ENCODE peak calls at places on chromosomes 3 and 15, in nine cellular contexts. One of them, this sample, is unnamed.

GRCh38 chr3:113436794-113437193 is 4.5 kb downstream of the CFAP44 start:
- DNase-seq in CD8-positive, alpha-beta T cell: no peak
- DNase-seq in fibroblast of mammary gland: peak; percentile 70
- DNase-seq in tibial nerve: no peak
- DNase-seq in CD4-positive, CD25-positive, alpha-beta regulatory T cell: no peak
- DNase-seq in H7: no peak
- DNase-seq in lower leg skin: no peak
- DNase-seq in tibial artery: no peak
- DNase-seq in NT2/D1: no peak
- DNase-seq in this sample: no peak

GRCh38 chr15:86620113-86620512 is 540.4 kb downstream of the AGBL1 start:
- DNase-seq in CD8-positive, alpha-beta T cell: no peak
- DNase-seq in fibroblast of mammary gland: no peak
- DNase-seq in tibial nerve: no peak
- DNase-seq in CD4-positive, CD25-positive, alpha-beta regulatory T cell: no peak
- DNase-seq in H7: no peak
- DNase-seq in lower leg skin: no peak
- DNase-seq in tibial artery: no peak
- DNase-seq in NT2/D1: no peak
- DNase-seq in this sample: no peak

GRCh38 chr3:41369838-41370237 is 170.5 kb downstream of the CTNNB1 start:
- DNase-seq in CD8-positive, alpha-beta T cell: no peak
- DNase-seq in fibroblast of mammary gland: no peak
- DNase-seq in tibial nerve: no peak
- DNase-seq in CD4-positive, CD25-positive, alpha-beta regulatory T cell: no peak
- DNase-seq in H7: no peak
- DNase-seq in lower leg skin: no peak
- DNase-seq in tibial artery: no peak
- DNase-seq in NT2/D1: no peak
- DNase-seq in this sample: no peak

GRCh38 chr3:149120051-149120972 is 9.1 kb upstream of the HPS3 start:
- DNase-seq in CD8-positive, alpha-beta T cell: no peak
- DNase-seq in fibroblast of mammary gland: peak; percentile 77
- DNase-seq in tibial nerve: no peak
- DNase-seq in CD4-positive, CD25-positive, alpha-beta regulatory T cell: no peak
- DNase-seq in H7: peak; percentile 70
- DNase-seq in lower leg skin: no peak
- DNase-seq in tibial artery: no peak
- DNase-seq in NT2/D1: peak; percentile 51
- DNase-seq in this sample: no peak

GRCh38 chr15:98729446-98730042 is 81.2 kb downstream of the IGF1R start:
- DNase-seq in CD8-positive, alpha-beta T cell: no peak
- DNase-seq in fibroblast of mammary gland: no peak
- DNase-seq in tibial nerve: no peak
- DNase-seq in CD4-positive, CD25-positive, alpha-beta regulatory T cell: no peak
- DNase-seq in H7: no peak
- DNase-seq in lower leg skin: no peak
- DNase-seq in tibial artery: no peak
- DNase-seq in NT2/D1: no peak
- DNase-seq in this sample: no peak

GRCh38 chr3:194824100-194824499 is 138.4 kb downstream of the FAM43A start:
- DNase-seq in CD8-positive, alpha-beta T cell: no peak
- DNase-seq in fibroblast of mammary gland: no peak
- DNase-seq in tibial nerve: no peak
- DNase-seq in CD4-positive, CD25-positive, alpha-beta regulatory T cell: no peak
- DNase-seq in H7: no peak
- DNase-seq in lower leg skin: no peak
- DNase-seq in tibial artery: no peak
- DNase-seq in NT2/D1: no peak
- DNase-seq in this sample: no peak

GRCh38 chr3:70726966-70727365 is 414.5 kb upstream of the MDFIC2 start:
- DNase-seq in CD8-positive, alpha-beta T cell: no peak
- DNase-seq in fibroblast of mammary gland: no peak
- DNase-seq in tibial nerve: no peak
- DNase-seq in CD4-positive, CD25-positive, alpha-beta regulatory T cell: no peak
- DNase-seq in H7: no peak
- DNase-seq in lower leg skin: no peak
- DNase-seq in tibial artery: no peak
- DNase-seq in NT2/D1: no peak
- DNase-seq in this sample: no peak

GRCh38 chr3:36060950-36061349 is 319.4 kb upstream of the STAC start:
- DNase-seq in CD8-positive, alpha-beta T cell: no peak
- DNase-seq in fibroblast of mammary gland: no peak
- DNase-seq in tibial nerve: no peak
- DNase-seq in CD4-positive, CD25-positive, alpha-beta regulatory T cell: no peak
- DNase-seq in H7: no peak
- DNase-seq in lower leg skin: no peak
- DNase-seq in tibial artery: no peak
- DNase-seq in NT2/D1: no peak
- DNase-seq in this sample: no peak

GRCh38 chr3:168624195-168624594 is 528.5 kb upstream of the GOLIM4 start:
- DNase-seq in CD8-positive, alpha-beta T cell: no peak
- DNase-seq in fibroblast of mammary gland: no peak
- DNase-seq in tibial nerve: no peak
- DNase-seq in CD4-positive, CD25-positive, alpha-beta regulatory T cell: no peak
- DNase-seq in H7: no peak
- DNase-seq in lower leg skin: no peak
- DNase-seq in tibial artery: no peak
- DNase-seq in NT2/D1: no peak
- DNase-seq in this sample: no peak

GRCh38 chr3:16841906-16842709 is 42.6 kb upstream of the PLCL2 start:
- DNase-seq in CD8-positive, alpha-beta T cell: peak; percentile 68
- DNase-seq in fibroblast of mammary gland: no peak
- DNase-seq in tibial nerve: no peak
- DNase-seq in CD4-positive, CD25-positive, alpha-beta regulatory T cell: peak; percentile 49
- DNase-seq in H7: peak; percentile 13
- DNase-seq in lower leg skin: peak; percentile 88
- DNase-seq in tibial artery: no peak
- DNase-seq in NT2/D1: no peak
- DNase-seq in this sample: no peak

GRCh38 chr3:51642462-51642861 is 28.6 kb upstream of the TEX264 start:
- DNase-seq in CD8-positive, alpha-beta T cell: no peak
- DNase-seq in fibroblast of mammary gland: peak; percentile 16
- DNase-seq in tibial nerve: no peak
- DNase-seq in CD4-positive, CD25-positive, alpha-beta regulatory T cell: no peak
- DNase-seq in H7: no peak
- DNase-seq in lower leg skin: no peak
- DNase-seq in tibial artery: no peak
- DNase-seq in NT2/D1: no peak
- DNase-seq in this sample: no peak

GRCh38 chr3:123194552-123194951 is 7.2 kb upstream of the SEC22A start:
- DNase-seq in CD8-positive, alpha-beta T cell: no peak
- DNase-seq in fibroblast of mammary gland: peak; percentile 6
- DNase-seq in tibial nerve: no peak
- DNase-seq in CD4-positive, CD25-positive, alpha-beta regulatory T cell: no peak
- DNase-seq in H7: peak; percentile 87
- DNase-seq in lower leg skin: no peak
- DNase-seq in tibial artery: no peak
- DNase-seq in NT2/D1: peak; percentile 64
- DNase-seq in this sample: no peak

GRCh38 chr3:142595581-142595950 is 627 bp upstream of the PLS1 start:
- DNase-seq in CD8-positive, alpha-beta T cell: no peak
- DNase-seq in fibroblast of mammary gland: peak; percentile 66
- DNase-seq in tibial nerve: no peak
- DNase-seq in CD4-positive, CD25-positive, alpha-beta regulatory T cell: no peak
- DNase-seq in H7: no peak
- DNase-seq in lower leg skin: no peak
- DNase-seq in tibial artery: no peak
- DNase-seq in NT2/D1: peak; percentile 6
- DNase-seq in this sample: no peak

GRCh38 chr3:185371683-185372082 is 8.7 kb downstream of the MAP3K13 start:
- DNase-seq in CD8-positive, alpha-beta T cell: no peak
- DNase-seq in fibroblast of mammary gland: no peak
- DNase-seq in tibial nerve: no peak
- DNase-seq in CD4-positive, CD25-positive, alpha-beta regulatory T cell: no peak
- DNase-seq in H7: no peak
- DNase-seq in lower leg skin: no peak
- DNase-seq in tibial artery: no peak
- DNase-seq in NT2/D1: no peak
- DNase-seq in this sample: no peak

GRCh38 chr15:48153526-48153925 is 24.6 kb downstream of the MYEF2 start:
- DNase-seq in CD8-positive, alpha-beta T cell: no peak
- DNase-seq in fibroblast of mammary gland: no peak
- DNase-seq in tibial nerve: no peak
- DNase-seq in CD4-positive, CD25-positive, alpha-beta regulatory T cell: no peak
- DNase-seq in H7: no peak
- DNase-seq in lower leg skin: no peak
- DNase-seq in tibial artery: no peak
- DNase-seq in NT2/D1: no peak
- DNase-seq in this sample: no peak

DNA sequence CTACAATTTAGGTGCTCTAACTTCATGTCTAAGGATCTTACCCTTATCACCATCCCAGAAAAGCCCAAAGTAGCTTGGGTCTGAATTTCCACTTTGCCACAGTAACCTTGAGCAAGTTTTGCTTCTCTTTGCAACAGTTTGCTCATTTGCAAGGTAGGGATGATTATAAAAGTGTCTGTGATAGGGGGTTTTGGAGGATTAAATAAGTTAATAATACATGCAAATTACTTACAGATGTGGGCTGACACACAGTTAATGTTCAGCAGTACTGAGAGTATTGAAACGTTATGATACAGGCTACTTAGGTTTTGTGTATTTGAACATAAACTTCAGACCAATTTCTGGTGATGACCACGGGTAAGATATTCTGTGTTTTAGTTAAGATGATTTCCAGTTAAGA is 444.7 kb upstream of the TPRG1 start:
- DNase-seq in CD8-positive, alpha-beta T cell: no peak
- DNase-seq in fibroblast of mammary gland: no peak
- DNase-seq in tibial nerve: no peak
- DNase-seq in CD4-positive, CD25-positive, alpha-beta regulatory T cell: no peak
- DNase-seq in H7: no peak
- DNase-seq in lower leg skin: no peak
- DNase-seq in tibial artery: no peak
- DNase-seq in NT2/D1: no peak
- DNase-seq in this sample: no peak
- H3K4me3 ChIP-seq in CD8-positive, alpha-beta T cell: no peak overlapping the region
- H3K4me3 ChIP-seq in fibroblast of mammary gland: no peak overlapping the region
- H3K4me3 ChIP-seq in tibial nerve: no peak overlapping the region
- H3K4me3 ChIP-seq in CD4-positive, CD25-positive, alpha-beta regulatory T cell: no peak overlapping the region
- H3K4me3 ChIP-seq in H7: no peak overlapping the region
- H3K4me3 ChIP-seq in lower leg skin: no peak overlapping the region
- H3K4me3 ChIP-seq in tibial artery: no peak overlapping the region
- H3K4me3 ChIP-seq in NT2/D1: no peak overlapping the region
- H3K4me3 ChIP-seq in this sample: no peak overlapping the region

GRCh38 chr15:88617790-88618189 is 3.4 kb upstream of the AEN start:
- DNase-seq in CD8-positive, alpha-beta T cell: no peak
- DNase-seq in fibroblast of mammary gland: no peak
- DNase-seq in tibial nerve: no peak
- DNase-seq in CD4-positive, CD25-positive, alpha-beta regulatory T cell: no peak
- DNase-seq in H7: no peak
- DNase-seq in lower leg skin: no peak
- DNase-seq in tibial artery: no peak
- DNase-seq in NT2/D1: no peak
- DNase-seq in this sample: no peak

GRCh38 chr15:88620995-88621772 is at the start of gene AEN:
- DNase-seq in CD8-positive, alpha-beta T cell: peak; percentile 90
- DNase-seq in fibroblast of mammary gland: peak; percentile 94
- DNase-seq in tibial nerve: peak; percentile 91
- DNase-seq in CD4-positive, CD25-positive, alpha-beta regulatory T cell: peak; percentile 94
- DNase-seq in H7: peak; percentile 99
- DNase-seq in lower leg skin: peak; percentile 99
- DNase-seq in tibial artery: peak; percentile 98
- DNase-seq in NT2/D1: peak; percentile 96
- DNase-seq in this sample: peak; percentile 97

GRCh38 chr15:88618686-88619085 is 2.5 kb upstream of the AEN start:
- DNase-seq in CD8-positive, alpha-beta T cell: no peak
- DNase-seq in fibroblast of mammary gland: no peak
- DNase-seq in tibial nerve: no peak
- DNase-seq in CD4-positive, CD25-positive, alpha-beta regulatory T cell: no peak
- DNase-seq in H7: no peak
- DNase-seq in lower leg skin: no peak
- DNase-seq in tibial artery: no peak
- DNase-seq in NT2/D1: no peak
- DNase-seq in this sample: no peak

GRCh38 chr15:88621789-88622604 is 857 bp downstream of the AEN start:
- DNase-seq in CD8-positive, alpha-beta T cell: peak; percentile 34
- DNase-seq in fibroblast of mammary gland: peak; percentile 80
- DNase-seq in tibial nerve: no peak
- DNase-seq in CD4-positive, CD25-positive, alpha-beta regulatory T cell: peak; percentile 45
- DNase-seq in H7: peak; percentile 33
- DNase-seq in lower leg skin: no peak
- DNase-seq in tibial artery: no peak
- DNase-seq in NT2/D1: no peak
- DNase-seq in this sample: no peak

DNA sequence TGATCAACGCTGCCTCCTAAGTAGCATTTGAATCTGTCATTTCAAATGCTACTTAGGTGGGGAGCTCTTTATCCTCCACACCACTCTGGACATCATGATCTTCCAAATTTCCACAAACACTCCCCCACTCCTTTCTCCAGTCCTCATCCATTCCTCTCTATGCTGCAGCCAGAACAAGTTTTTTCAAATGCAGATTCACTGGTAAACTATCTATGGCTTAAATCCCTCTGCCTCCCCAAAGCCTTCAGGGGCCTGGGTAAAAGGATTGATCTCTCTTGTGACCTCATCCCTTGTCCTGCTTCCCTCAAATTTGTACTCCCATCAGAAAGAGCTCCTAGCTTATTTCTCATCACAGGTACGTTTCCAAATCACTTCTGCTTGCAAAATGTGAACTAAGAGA is 1.3 kb upstream of the AEN start:
- DNase-seq in CD8-positive, alpha-beta T cell: no peak
- DNase-seq in fibroblast of mammary gland: no peak
- DNase-seq in tibial nerve: no peak
- DNase-seq in CD4-positive, CD25-positive, alpha-beta regulatory T cell: no peak
- DNase-seq in H7: peak; percentile 43
- DNase-seq in lower leg skin: no peak
- DNase-seq in tibial artery: no peak
- DNase-seq in NT2/D1: no peak
- DNase-seq in this sample: no peak
- H3K4me3 ChIP-seq in CD8-positive, alpha-beta T cell: no peak overlapping the region
- H3K4me3 ChIP-seq in fibroblast of mammary gland: no peak overlapping the region
- H3K4me3 ChIP-seq in tibial nerve: no peak overlapping the region
- H3K4me3 ChIP-seq in CD4-positive, CD25-positive, alpha-beta regulatory T cell: no peak overlapping the region
- H3K4me3 ChIP-seq in H7: no peak overlapping the region
- H3K4me3 ChIP-seq in lower leg skin: no peak overlapping the region
- H3K4me3 ChIP-seq in tibial artery: no peak overlapping the region
- H3K4me3 ChIP-seq in NT2/D1: peak overlapping the region; percentile 22
- H3K4me3 ChIP-seq in this sample: no peak overlapping the region

GRCh38 chr3:161914703-161915102 is 418.1 kb downstream of the OTOL1 start:
- DNase-seq in CD8-positive, alpha-beta T cell: no peak
- DNase-seq in fibroblast of mammary gland: peak; percentile 84
- DNase-seq in tibial nerve: peak; percentile 15
- DNase-seq in CD4-positive, CD25-positive, alpha-beta regulatory T cell: no peak
- DNase-seq in H7: peak; percentile 7
- DNase-seq in lower leg skin: peak; percentile 83
- DNase-seq in tibial artery: no peak
- DNase-seq in NT2/D1: peak; percentile 33
- DNase-seq in this sample: peak; percentile 60
- H3K4me3 ChIP-seq in CD8-positive, alpha-beta T cell: no peak overlapping the region
- H3K4me3 ChIP-seq in fibroblast of mammary gland: no peak overlapping the region
- H3K4me3 ChIP-seq in tibial nerve: no peak overlapping the region
- H3K4me3 ChIP-seq in CD4-positive, CD25-positive, alpha-beta regulatory T cell: no peak overlapping the region
- H3K4me3 ChIP-seq in H7: no peak overlapping the region
- H3K4me3 ChIP-seq in lower leg skin: no peak overlapping the region
- H3K4me3 ChIP-seq in tibial artery: no peak overlapping the region
- H3K4me3 ChIP-seq in NT2/D1: no peak overlapping the region
- H3K4me3 ChIP-seq in this sample: no peak overlapping the region

DNA sequence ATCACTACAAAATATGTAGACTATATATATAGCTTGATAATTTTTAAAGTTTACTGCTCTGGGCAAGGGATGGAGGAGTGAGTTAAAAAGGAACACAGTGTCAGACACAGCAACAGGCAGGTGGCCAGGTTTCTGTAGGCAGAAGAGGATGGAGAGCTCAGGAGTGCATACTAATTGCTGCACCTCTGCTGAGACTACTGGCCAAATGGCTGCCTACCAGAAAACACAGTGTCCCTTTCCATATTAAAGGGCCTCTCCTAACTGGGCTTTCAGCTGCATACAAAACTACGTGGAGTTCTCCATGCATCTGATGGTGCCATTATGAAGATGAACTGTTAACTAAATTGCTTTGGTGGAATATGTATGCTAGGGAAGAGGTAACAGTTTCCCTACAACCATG is 1.8 kb downstream of the ATP13A4 start:
- DNase-seq in CD8-positive, alpha-beta T cell: no peak
- DNase-seq in fibroblast of mammary gland: no peak
- DNase-seq in tibial nerve: no peak
- DNase-seq in CD4-positive, CD25-positive, alpha-beta regulatory T cell: no peak
- DNase-seq in H7: no peak
- DNase-seq in lower leg skin: no peak
- DNase-seq in tibial artery: no peak
- DNase-seq in NT2/D1: no peak
- DNase-seq in this sample: no peak
- H3K4me3 ChIP-seq in CD8-positive, alpha-beta T cell: no peak overlapping the region
- H3K4me3 ChIP-seq in fibroblast of mammary gland: no peak overlapping the region
- H3K4me3 ChIP-seq in tibial nerve: no peak overlapping the region
- H3K4me3 ChIP-seq in CD4-positive, CD25-positive, alpha-beta regulatory T cell: no peak overlapping the region
- H3K4me3 ChIP-seq in H7: no peak overlapping the region
- H3K4me3 ChIP-seq in lower leg skin: no peak overlapping the region
- H3K4me3 ChIP-seq in tibial artery: no peak overlapping the region
- H3K4me3 ChIP-seq in NT2/D1: no peak overlapping the region
- H3K4me3 ChIP-seq in this sample: no peak overlapping the region